ENCODE peak calls at places on chromosomes 16 and 17, in nine cellular contexts. One of them, this sample, is unnamed.

GRCh38 chr16:85354623-85355514 is 242.6 kb upstream of the CIBAR2 start:
- DNase-seq in activated CD4-positive, alpha-beta T cell treated with anti-CD3 and anti-CD28 coated beads for 24 hours: no peak
- DNase-seq in HuH-7.5: no peak
- DNase-seq in activated CD4-positive, CD25-positive, alpha-beta regulatory T cell: no peak
- DNase-seq in NK-92 treated with Interleukin-12 subunit alpha and Interleukin-12 subunit beta, amount 100 ng/mL, for 24 hours: no peak
- DNase-seq in PC-9: peak
- DNase-seq in HEK293T: no peak
- DNase-seq in HS-5: peak
- DNase-seq in Calu3: no peak
- DNase-seq in this sample: no peak

GRCh38 chr17:28552201-28552999 is at the start of gene UNC119:
- DNase-seq in activated CD4-positive, alpha-beta T cell treated with anti-CD3 and anti-CD28 coated beads for 24 hours: peak
- DNase-seq in HuH-7.5: peak
- DNase-seq in activated CD4-positive, CD25-positive, alpha-beta regulatory T cell: peak
- DNase-seq in NK-92 treated with Interleukin-12 subunit alpha and Interleukin-12 subunit beta, amount 100 ng/mL, for 24 hours: no peak
- DNase-seq in PC-9: no peak
- DNase-seq in HEK293T: peak
- DNase-seq in HS-5: no peak
- DNase-seq in Calu3: peak
- DNase-seq in this sample: peak

GRCh38 chr16:86347090-86347489 is 163.2 kb upstream of the FOXF1 start:
- DNase-seq in activated CD4-positive, alpha-beta T cell treated with anti-CD3 and anti-CD28 coated beads for 24 hours: no peak
- DNase-seq in HuH-7.5: no peak
- DNase-seq in activated CD4-positive, CD25-positive, alpha-beta regulatory T cell: no peak
- DNase-seq in NK-92 treated with Interleukin-12 subunit alpha and Interleukin-12 subunit beta, amount 100 ng/mL, for 24 hours: no peak
- DNase-seq in PC-9: no peak
- DNase-seq in HEK293T: no peak
- DNase-seq in HS-5: no peak
- DNase-seq in Calu3: no peak
- DNase-seq in this sample: no peak

GRCh38 chr16:3256146-3256875 is at the start of gene MEFV:
- DNase-seq in activated CD4-positive, alpha-beta T cell treated with anti-CD3 and anti-CD28 coated beads for 24 hours: no peak
- DNase-seq in HuH-7.5: no peak
- DNase-seq in activated CD4-positive, CD25-positive, alpha-beta regulatory T cell: no peak
- DNase-seq in NK-92 treated with Interleukin-12 subunit alpha and Interleukin-12 subunit beta, amount 100 ng/mL, for 24 hours: no peak
- DNase-seq in PC-9: no peak
- DNase-seq in HEK293T: no peak
- DNase-seq in HS-5: no peak
- DNase-seq in Calu3: no peak
- DNase-seq in this sample: no peak

GRCh38 chr17:44385287-44386181 is 3.9 kb downstream of the ITGA2B start:
- DNase-seq in activated CD4-positive, alpha-beta T cell treated with anti-CD3 and anti-CD28 coated beads for 24 hours: peak
- DNase-seq in HuH-7.5: peak
- DNase-seq in activated CD4-positive, CD25-positive, alpha-beta regulatory T cell: peak
- DNase-seq in NK-92 treated with Interleukin-12 subunit alpha and Interleukin-12 subunit beta, amount 100 ng/mL, for 24 hours: no peak
- DNase-seq in PC-9: peak
- DNase-seq in HEK293T: peak
- DNase-seq in HS-5: peak
- DNase-seq in Calu3: peak
- DNase-seq in this sample: peak

GRCh38 chr17:40443196-40443987 is at the start of gene IGFBP4:
- DNase-seq in activated CD4-positive, alpha-beta T cell treated with anti-CD3 and anti-CD28 coated beads for 24 hours: peak
- DNase-seq in HuH-7.5: peak
- DNase-seq in activated CD4-positive, CD25-positive, alpha-beta regulatory T cell: peak
- DNase-seq in NK-92 treated with Interleukin-12 subunit alpha and Interleukin-12 subunit beta, amount 100 ng/mL, for 24 hours: no peak
- DNase-seq in PC-9: peak
- DNase-seq in HEK293T: peak
- DNase-seq in HS-5: no peak
- DNase-seq in Calu3: peak
- DNase-seq in this sample: no peak

GRCh38 chr16:87996962-87997880 is 46.0 kb downstream of the BANP start:
- DNase-seq in activated CD4-positive, alpha-beta T cell treated with anti-CD3 and anti-CD28 coated beads for 24 hours: no peak
- DNase-seq in HuH-7.5: no peak
- DNase-seq in activated CD4-positive, CD25-positive, alpha-beta regulatory T cell: no peak
- DNase-seq in NK-92 treated with Interleukin-12 subunit alpha and Interleukin-12 subunit beta, amount 100 ng/mL, for 24 hours: no peak
- DNase-seq in PC-9: no peak
- DNase-seq in HEK293T: no peak
- DNase-seq in HS-5: no peak
- DNase-seq in Calu3: no peak
- DNase-seq in this sample: no peak

GRCh38 chr17:30567231-30568116 is 90.3 kb downstream of the GOSR1 start:
- DNase-seq in activated CD4-positive, alpha-beta T cell treated with anti-CD3 and anti-CD28 coated beads for 24 hours: no peak
- DNase-seq in HuH-7.5: no peak
- DNase-seq in activated CD4-positive, CD25-positive, alpha-beta regulatory T cell: no peak
- DNase-seq in NK-92 treated with Interleukin-12 subunit alpha and Interleukin-12 subunit beta, amount 100 ng/mL, for 24 hours: no peak
- DNase-seq in PC-9: no peak
- DNase-seq in HEK293T: no peak
- DNase-seq in HS-5: no peak
- DNase-seq in Calu3: no peak
- DNase-seq in this sample: no peak

GRCh38 chr17:1455291-1455747 is 713 bp downstream of the CRK start:
- DNase-seq in activated CD4-positive, alpha-beta T cell treated with anti-CD3 and anti-CD28 coated beads for 24 hours: no peak
- DNase-seq in HuH-7.5: peak
- DNase-seq in activated CD4-positive, CD25-positive, alpha-beta regulatory T cell: no peak
- DNase-seq in NK-92 treated with Interleukin-12 subunit alpha and Interleukin-12 subunit beta, amount 100 ng/mL, for 24 hours: peak
- DNase-seq in PC-9: peak
- DNase-seq in HEK293T: peak
- DNase-seq in HS-5: peak
- DNase-seq in Calu3: peak
- DNase-seq in this sample: no peak

GRCh38 chr17:80683625-80684100 is 139.0 kb downstream of the RPTOR start:
- DNase-seq in activated CD4-positive, alpha-beta T cell treated with anti-CD3 and anti-CD28 coated beads for 24 hours: no peak
- DNase-seq in HuH-7.5: no peak
- DNase-seq in activated CD4-positive, CD25-positive, alpha-beta regulatory T cell: no peak
- DNase-seq in NK-92 treated with Interleukin-12 subunit alpha and Interleukin-12 subunit beta, amount 100 ng/mL, for 24 hours: no peak
- DNase-seq in PC-9: no peak
- DNase-seq in HEK293T: no peak
- DNase-seq in HS-5: no peak
- DNase-seq in Calu3: no peak
- DNase-seq in this sample: no peak

GRCh38 chr17:14307560-14308024 is 6.7 kb downstream of the HS3ST3B1 start:
- DNase-seq in activated CD4-positive, alpha-beta T cell treated with anti-CD3 and anti-CD28 coated beads for 24 hours: no peak
- DNase-seq in HuH-7.5: no peak
- DNase-seq in activated CD4-positive, CD25-positive, alpha-beta regulatory T cell: no peak
- DNase-seq in NK-92 treated with Interleukin-12 subunit alpha and Interleukin-12 subunit beta, amount 100 ng/mL, for 24 hours: no peak
- DNase-seq in PC-9: no peak
- DNase-seq in HEK293T: no peak
- DNase-seq in HS-5: peak
- DNase-seq in Calu3: no peak
- DNase-seq in this sample: no peak

GRCh38 chr17:61451538-61452300 is 503 bp upstream of the TBX4 start:
- DNase-seq in activated CD4-positive, alpha-beta T cell treated with anti-CD3 and anti-CD28 coated beads for 24 hours: no peak
- DNase-seq in HuH-7.5: no peak
- DNase-seq in activated CD4-positive, CD25-positive, alpha-beta regulatory T cell: no peak
- DNase-seq in NK-92 treated with Interleukin-12 subunit alpha and Interleukin-12 subunit beta, amount 100 ng/mL, for 24 hours: no peak
- DNase-seq in PC-9: no peak
- DNase-seq in HEK293T: no peak
- DNase-seq in HS-5: no peak
- DNase-seq in Calu3: no peak
- DNase-seq in this sample: no peak

GRCh38 chr17:68197091-68197996 is 50.5 kb upstream of the AMZ2 start:
- DNase-seq in activated CD4-positive, alpha-beta T cell treated with anti-CD3 and anti-CD28 coated beads for 24 hours: no peak
- DNase-seq in HuH-7.5: peak
- DNase-seq in activated CD4-positive, CD25-positive, alpha-beta regulatory T cell: no peak
- DNase-seq in NK-92 treated with Interleukin-12 subunit alpha and Interleukin-12 subunit beta, amount 100 ng/mL, for 24 hours: no peak
- DNase-seq in PC-9: no peak
- DNase-seq in HEK293T: no peak
- DNase-seq in HS-5: no peak
- DNase-seq in Calu3: no peak
- DNase-seq in this sample: no peak

GRCh38 chr16:49857423-49858181 is 1.7 kb upstream of the ZNF423 start:
- DNase-seq in activated CD4-positive, alpha-beta T cell treated with anti-CD3 and anti-CD28 coated beads for 24 hours: no peak
- DNase-seq in HuH-7.5: peak
- DNase-seq in activated CD4-positive, CD25-positive, alpha-beta regulatory T cell: no peak
- DNase-seq in NK-92 treated with Interleukin-12 subunit alpha and Interleukin-12 subunit beta, amount 100 ng/mL, for 24 hours: no peak
- DNase-seq in PC-9: no peak
- DNase-seq in HEK293T: peak
- DNase-seq in HS-5: no peak
- DNase-seq in Calu3: peak
- DNase-seq in this sample: no peak

GRCh38 chr17:43839670-43840101 is 6.7 kb upstream of the MPP3 start:
- DNase-seq in activated CD4-positive, alpha-beta T cell treated with anti-CD3 and anti-CD28 coated beads for 24 hours: no peak
- DNase-seq in HuH-7.5: peak
- DNase-seq in activated CD4-positive, CD25-positive, alpha-beta regulatory T cell: no peak
- DNase-seq in NK-92 treated with Interleukin-12 subunit alpha and Interleukin-12 subunit beta, amount 100 ng/mL, for 24 hours: no peak
- DNase-seq in PC-9: peak
- DNase-seq in HEK293T: no peak
- DNase-seq in HS-5: no peak
- DNase-seq in Calu3: peak
- DNase-seq in this sample: no peak

GRCh38 chr16:69727916-69728270 is 1.5 kb upstream of the NQO1 start:
- DNase-seq in activated CD4-positive, alpha-beta T cell treated with anti-CD3 and anti-CD28 coated beads for 24 hours: no peak
- DNase-seq in HuH-7.5: no peak
- DNase-seq in activated CD4-positive, CD25-positive, alpha-beta regulatory T cell: no peak
- DNase-seq in NK-92 treated with Interleukin-12 subunit alpha and Interleukin-12 subunit beta, amount 100 ng/mL, for 24 hours: no peak
- DNase-seq in PC-9: no peak
- DNase-seq in HEK293T: no peak
- DNase-seq in HS-5: no peak
- DNase-seq in Calu3: peak
- DNase-seq in this sample: peak

GRCh38 chr16:46620265-46621005 is 744 bp downstream of the SHCBP1 start:
- DNase-seq in activated CD4-positive, alpha-beta T cell treated with anti-CD3 and anti-CD28 coated beads for 24 hours: no peak
- DNase-seq in HuH-7.5: no peak
- DNase-seq in activated CD4-positive, CD25-positive, alpha-beta regulatory T cell: no peak
- DNase-seq in NK-92 treated with Interleukin-12 subunit alpha and Interleukin-12 subunit beta, amount 100 ng/mL, for 24 hours: no peak
- DNase-seq in PC-9: no peak
- DNase-seq in HEK293T: no peak
- DNase-seq in HS-5: no peak
- DNase-seq in Calu3: peak
- DNase-seq in this sample: no peak

GRCh38 chr17:3911271-3912053 is 4.8 kb downstream of the P2RX1 start:
- DNase-seq in activated CD4-positive, alpha-beta T cell treated with anti-CD3 and anti-CD28 coated beads for 24 hours: peak
- DNase-seq in HuH-7.5: no peak
- DNase-seq in activated CD4-positive, CD25-positive, alpha-beta regulatory T cell: no peak
- DNase-seq in NK-92 treated with Interleukin-12 subunit alpha and Interleukin-12 subunit beta, amount 100 ng/mL, for 24 hours: no peak
- DNase-seq in PC-9: no peak
- DNase-seq in HEK293T: no peak
- DNase-seq in HS-5: no peak
- DNase-seq in Calu3: no peak
- DNase-seq in this sample: no peak

GRCh38 chr16:82363026-82363816 is 193.2 kb upstream of the MPHOSPH6 start:
- DNase-seq in activated CD4-positive, alpha-beta T cell treated with anti-CD3 and anti-CD28 coated beads for 24 hours: no peak
- DNase-seq in HuH-7.5: no peak
- DNase-seq in activated CD4-positive, CD25-positive, alpha-beta regulatory T cell: no peak
- DNase-seq in NK-92 treated with Interleukin-12 subunit alpha and Interleukin-12 subunit beta, amount 100 ng/mL, for 24 hours: no peak
- DNase-seq in PC-9: no peak
- DNase-seq in HEK293T: no peak
- DNase-seq in HS-5: no peak
- DNase-seq in Calu3: no peak
- DNase-seq in this sample: no peak

GRCh38 chr17:17994271-17994670 is 21.6 kb downstream of the DRC3 start:
- DNase-seq in activated CD4-positive, alpha-beta T cell treated with anti-CD3 and anti-CD28 coated beads for 24 hours: no peak
- DNase-seq in HuH-7.5: no peak
- DNase-seq in activated CD4-positive, CD25-positive, alpha-beta regulatory T cell: no peak
- DNase-seq in NK-92 treated with Interleukin-12 subunit alpha and Interleukin-12 subunit beta, amount 100 ng/mL, for 24 hours: no peak
- DNase-seq in PC-9: no peak
- DNase-seq in HEK293T: no peak
- DNase-seq in HS-5: no peak
- DNase-seq in Calu3: no peak
- DNase-seq in this sample: no peak

GRCh38 chr17:4492762-4493561 is 5.7 kb upstream of the SPNS2 start:
- DNase-seq in activated CD4-positive, alpha-beta T cell treated with anti-CD3 and anti-CD28 coated beads for 24 hours: no peak
- DNase-seq in HuH-7.5: peak
- DNase-seq in activated CD4-positive, CD25-positive, alpha-beta regulatory T cell: no peak
- DNase-seq in NK-92 treated with Interleukin-12 subunit alpha and Interleukin-12 subunit beta, amount 100 ng/mL, for 24 hours: no peak
- DNase-seq in PC-9: peak
- DNase-seq in HEK293T: peak
- DNase-seq in HS-5: no peak
- DNase-seq in Calu3: peak
- DNase-seq in this sample: no peak

GRCh38 chr16:84526794-84527485 is 22.5 kb upstream of the MEAK7 start:
- DNase-seq in activated CD4-positive, alpha-beta T cell treated with anti-CD3 and anti-CD28 coated beads for 24 hours: no peak
- DNase-seq in HuH-7.5: no peak
- DNase-seq in activated CD4-positive, CD25-positive, alpha-beta regulatory T cell: no peak
- DNase-seq in NK-92 treated with Interleukin-12 subunit alpha and Interleukin-12 subunit beta, amount 100 ng/mL, for 24 hours: no peak
- DNase-seq in PC-9: no peak
- DNase-seq in HEK293T: no peak
- DNase-seq in HS-5: no peak
- DNase-seq in Calu3: no peak
- DNase-seq in this sample: no peak

GRCh38 chr16:1690810-1691209 is 12.7 kb downstream of the JPT2 start:
- DNase-seq in activated CD4-positive, alpha-beta T cell treated with anti-CD3 and anti-CD28 coated beads for 24 hours: no peak
- DNase-seq in HuH-7.5: no peak
- DNase-seq in activated CD4-positive, CD25-positive, alpha-beta regulatory T cell: no peak
- DNase-seq in NK-92 treated with Interleukin-12 subunit alpha and Interleukin-12 subunit beta, amount 100 ng/mL, for 24 hours: no peak
- DNase-seq in PC-9: no peak
- DNase-seq in HEK293T: no peak
- DNase-seq in HS-5: no peak
- DNase-seq in Calu3: no peak
- DNase-seq in this sample: no peak

GRCh38 chr17:15194859-15195277 is 70.3 kb downstream of the PMP22 start:
- DNase-seq in activated CD4-positive, alpha-beta T cell treated with anti-CD3 and anti-CD28 coated beads for 24 hours: no peak
- DNase-seq in HuH-7.5: no peak
- DNase-seq in activated CD4-positive, CD25-positive, alpha-beta regulatory T cell: no peak
- DNase-seq in NK-92 treated with Interleukin-12 subunit alpha and Interleukin-12 subunit beta, amount 100 ng/mL, for 24 hours: no peak
- DNase-seq in PC-9: no peak
- DNase-seq in HEK293T: no peak
- DNase-seq in HS-5: no peak
- DNase-seq in Calu3: no peak
- DNase-seq in this sample: no peak

GRCh38 chr16:57392694-57393093 is 11.9 kb upstream of the CCL17 start:
- DNase-seq in activated CD4-positive, alpha-beta T cell treated with anti-CD3 and anti-CD28 coated beads for 24 hours: no peak
- DNase-seq in HuH-7.5: no peak
- DNase-seq in activated CD4-positive, CD25-positive, alpha-beta regulatory T cell: no peak
- DNase-seq in NK-92 treated with Interleukin-12 subunit alpha and Interleukin-12 subunit beta, amount 100 ng/mL, for 24 hours: no peak
- DNase-seq in PC-9: peak
- DNase-seq in HEK293T: no peak
- DNase-seq in HS-5: no peak
- DNase-seq in Calu3: peak
- DNase-seq in this sample: no peak

GRCh38 chr17:66491213-66491612 is 188.8 kb downstream of the PRKCA start:
- DNase-seq in activated CD4-positive, alpha-beta T cell treated with anti-CD3 and anti-CD28 coated beads for 24 hours: no peak
- DNase-seq in HuH-7.5: no peak
- DNase-seq in activated CD4-positive, CD25-positive, alpha-beta regulatory T cell: no peak
- DNase-seq in NK-92 treated with Interleukin-12 subunit alpha and Interleukin-12 subunit beta, amount 100 ng/mL, for 24 hours: no peak
- DNase-seq in PC-9: no peak
- DNase-seq in HEK293T: no peak
- DNase-seq in HS-5: no peak
- DNase-seq in Calu3: no peak
- DNase-seq in this sample: no peak

GRCh38 chr16:31265329-31266245 is 5.8 kb downstream of the ITGAM start:
- DNase-seq in activated CD4-positive, alpha-beta T cell treated with anti-CD3 and anti-CD28 coated beads for 24 hours: peak
- DNase-seq in HuH-7.5: no peak
- DNase-seq in activated CD4-positive, CD25-positive, alpha-beta regulatory T cell: no peak
- DNase-seq in NK-92 treated with Interleukin-12 subunit alpha and Interleukin-12 subunit beta, amount 100 ng/mL, for 24 hours: peak
- DNase-seq in PC-9: peak
- DNase-seq in HEK293T: no peak
- DNase-seq in HS-5: peak
- DNase-seq in Calu3: peak
- DNase-seq in this sample: no peak

GRCh38 chr17:82952019-82952418 is 112.2 kb upstream of the ZNF750 start:
- DNase-seq in activated CD4-positive, alpha-beta T cell treated with anti-CD3 and anti-CD28 coated beads for 24 hours: no peak
- DNase-seq in HuH-7.5: no peak
- DNase-seq in activated CD4-positive, CD25-positive, alpha-beta regulatory T cell: no peak
- DNase-seq in NK-92 treated with Interleukin-12 subunit alpha and Interleukin-12 subunit beta, amount 100 ng/mL, for 24 hours: no peak
- DNase-seq in PC-9: no peak
- DNase-seq in HEK293T: no peak
- DNase-seq in HS-5: no peak
- DNase-seq in Calu3: no peak
- DNase-seq in this sample: no peak

GRCh38 chr16:47142469-47143328 is 1.0 kb downstream of the NETO2 start:
- DNase-seq in activated CD4-positive, alpha-beta T cell treated with anti-CD3 and anti-CD28 coated beads for 24 hours: no peak
- DNase-seq in HuH-7.5: peak
- DNase-seq in activated CD4-positive, CD25-positive, alpha-beta regulatory T cell: no peak
- DNase-seq in NK-92 treated with Interleukin-12 subunit alpha and Interleukin-12 subunit beta, amount 100 ng/mL, for 24 hours: no peak
- DNase-seq in PC-9: no peak
- DNase-seq in HEK293T: peak
- DNase-seq in HS-5: no peak
- DNase-seq in Calu3: peak
- DNase-seq in this sample: no peak

GRCh38 chr17:75758131-75758905 is 6.7 kb downstream of the GALK1 start:
- DNase-seq in activated CD4-positive, alpha-beta T cell treated with anti-CD3 and anti-CD28 coated beads for 24 hours: no peak
- DNase-seq in HuH-7.5: no peak
- DNase-seq in activated CD4-positive, CD25-positive, alpha-beta regulatory T cell: no peak
- DNase-seq in NK-92 treated with Interleukin-12 subunit alpha and Interleukin-12 subunit beta, amount 100 ng/mL, for 24 hours: no peak
- DNase-seq in PC-9: no peak
- DNase-seq in HEK293T: no peak
- DNase-seq in HS-5: no peak
- DNase-seq in Calu3: no peak
- DNase-seq in this sample: no peak

GRCh38 chr17:80818871-80819270 is 172.8 kb upstream of the CHMP6 start:
- DNase-seq in activated CD4-positive, alpha-beta T cell treated with anti-CD3 and anti-CD28 coated beads for 24 hours: no peak
- DNase-seq in HuH-7.5: no peak
- DNase-seq in activated CD4-positive, CD25-positive, alpha-beta regulatory T cell: no peak
- DNase-seq in NK-92 treated with Interleukin-12 subunit alpha and Interleukin-12 subunit beta, amount 100 ng/mL, for 24 hours: no peak
- DNase-seq in PC-9: no peak
- DNase-seq in HEK293T: no peak
- DNase-seq in HS-5: no peak
- DNase-seq in Calu3: no peak
- DNase-seq in this sample: no peak